ENCODE peak calls at places on chromosomes 13 and 19, in five cellular contexts. Z, U, K, R and V are unnamed samples.

GRCh38 chr13:90414691-90415596 is 932.5 kb upstream of the MIR17HG start:
- DNase-seq in R (no peak), Z (peak; percentile 81), U (no peak), K (no peak), V (no peak)

GRCh38 chr19:14375582-14376291 is 5.5 kb upstream of the ADGRE5 start:
- DNase-seq in R (no peak), K (no peak), U (peak; percentile 72), Z (peak; percentile 22), V (no peak)

GRCh38 chr13:47598340-47598911 is 402.6 kb downstream of the SUCLA2 start:
- DNase-seq in U (no peak), K (no peak), R (no peak), Z (peak; percentile 13), V (no peak)

GRCh38 chr19:29533578-29534544 is 8.1 kb downstream of the VSTM2B start:
- DNase-seq in R (no peak), K (no peak), Z (no peak), U (no peak), V (no peak)

GRCh38 chr13:102873653-102874052 is 27.8 kb downstream of the ERCC5 start:
- DNase-seq in K (no peak), R (no peak), Z (no peak), U (no peak), V (no peak)

GRCh38 chr19:2362039-2362969 is 2.2 kb downstream of the TMPRSS9 start:
- DNase-seq in U (no peak), K (no peak), R (no peak), Z (no peak), V (no peak)

GRCh38 chr19:28472843-28473242 is 740.1 kb downstream of the UQCRFS1 start:
- DNase-seq in U (no peak), Z (no peak), K (peak; percentile 17), R (no peak), V (no peak)

GRCh38 chr13:102091231-102091630 is 310.6 kb downstream of the FGF14 start:
- DNase-seq in K (no peak), R (no peak), U (peak; percentile 1), Z (no peak), V (no peak)

GRCh38 chr19:49555600-49556411 is 24.6 kb downstream of the NOSIP start:
- DNase-seq in K (peak; percentile 93), U (peak; percentile 90), R (no peak), Z (no peak), V (no peak)

GRCh38 chr13:70366720-70367119 is 258.5 kb upstream of the KLHL1 start:
- DNase-seq in R (no peak), Z (no peak), K (no peak), U (no peak), V (no peak)

GRCh38 chr13:47679391-47679790 is 321.7 kb downstream of the SUCLA2 start:
- DNase-seq in Z (peak; percentile 59), R (peak; percentile 54), U (no peak), K (no peak), V (no peak)

GRCh38 chr13:99418663-99419140 is 82.6 kb upstream of the TM9SF2 start:
- DNase-seq in R (no peak), Z (no peak), K (no peak), U (no peak), V (no peak)

GRCh38 chr19:55930996-55931515 is 1.1 kb downstream of the NLRP13 start:
- DNase-seq in U (no peak), Z (no peak), K (no peak), R (no peak), V (no peak)

DNA sequence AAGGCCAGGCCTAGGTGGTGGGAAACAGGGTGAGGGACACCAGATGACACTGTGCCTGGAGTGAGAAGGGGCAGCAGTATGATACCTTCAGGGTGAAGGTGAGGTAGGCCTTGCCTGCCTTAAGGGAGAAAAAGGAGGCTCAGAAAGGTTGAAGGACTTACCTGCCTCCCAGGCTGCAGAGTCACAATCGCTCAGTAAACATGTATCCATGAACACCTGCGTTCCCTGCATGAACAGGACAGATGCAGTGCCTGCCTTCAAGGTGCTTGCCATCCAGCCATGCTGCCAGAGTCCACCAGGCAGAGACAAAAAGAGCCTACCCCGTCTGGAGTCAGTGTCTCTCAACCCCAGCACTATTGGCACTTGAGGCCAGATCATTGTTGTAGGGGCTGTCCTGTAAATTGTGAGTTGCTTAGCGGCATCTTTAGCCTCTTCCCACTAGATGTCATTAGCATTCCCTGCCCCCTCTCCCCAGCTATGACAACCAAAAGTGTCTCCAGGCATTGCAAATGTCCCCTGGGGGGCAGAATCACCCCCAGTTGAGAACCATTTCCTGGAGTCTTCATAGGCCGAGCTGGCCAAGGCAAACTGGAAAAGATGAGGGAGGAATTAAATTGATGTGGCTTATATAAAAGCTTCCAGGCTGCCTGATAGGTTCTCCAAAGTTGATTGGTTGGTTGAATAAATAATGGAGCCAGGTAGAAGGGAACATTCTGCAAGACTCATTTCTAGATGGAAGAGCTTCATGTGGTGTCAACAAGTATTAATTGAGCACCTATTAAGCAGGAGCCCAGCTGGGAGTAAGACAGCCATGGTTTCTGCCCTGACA is 1.7 kb downstream of the MAP3K10 start:
- DNase-seq in U (no peak), R (no peak), Z (no peak), K (no peak), V (no peak)
- H3K4me3 ChIP-seq in U (no peak overlapping the region), R (no peak overlapping the region), Z (no peak overlapping the region), K (peak overlapping the region; percentile 100), V (peak overlapping the region; percentile 66)

GRCh38 chr19:4441994-4442845 is 15.4 kb downstream of the UBXN6 start:
- DNase-seq in U (no peak), R (no peak), Z (no peak), K (no peak), V (no peak)

GRCh38 chr19:4442846-4443146 is 14.8 kb downstream of the UBXN6 start:
- DNase-seq in K (no peak), Z (no peak), R (no peak), U (no peak), V (no peak)

GRCh38 chr19:4437103-4437502 is 20.5 kb downstream of the UBXN6 start:
- DNase-seq in Z (no peak), K (no peak), R (no peak), U (no peak), V (no peak)

GRCh38 chr19:4436231-4436630 is 21.4 kb downstream of the UBXN6 start:
- DNase-seq in U (no peak), Z (no peak), K (no peak), R (no peak), V (no peak)

GRCh38 chr19:4439243-4439642 is 18.4 kb downstream of the UBXN6 start:
- DNase-seq in R (no peak), U (peak; percentile 36), Z (no peak), K (no peak), V (no peak)
- H3K36me3 ChIP-seq in R (peaks cover 2% of the 10 kb centered on the region), U (no peaks in the 10 kb centered on the region), Z (peaks cover 15% of the 10 kb centered on the region), K (peaks cover 5% of the 10 kb centered on the region), V (peaks cover 3% of the 10 kb centered on the region)

DNA sequence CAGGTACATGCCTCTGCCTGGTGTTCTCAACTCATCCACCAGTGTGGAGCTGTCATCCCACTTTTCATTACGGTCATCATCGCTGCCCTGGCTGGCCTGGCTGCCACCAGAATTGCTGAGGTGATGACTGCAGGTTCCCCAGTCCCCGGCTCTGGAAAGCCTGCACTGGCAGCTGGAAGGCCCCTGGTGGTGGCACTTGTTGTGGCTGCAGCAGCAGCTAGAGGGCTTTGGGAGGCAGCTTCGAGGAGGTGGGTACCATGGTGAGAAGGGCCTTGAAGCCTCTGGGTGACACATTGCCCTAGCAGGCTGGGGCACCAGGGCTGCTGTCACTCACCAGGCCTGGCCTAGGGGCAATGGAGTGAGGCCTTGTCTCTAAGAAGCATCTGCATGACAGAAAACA is 25.3 kb upstream of the ZNF14 start:
- DNase-seq in R (no peak), Z (no peak), K (no peak), U (no peak), V (no peak)
- TF ChIP-seq CTCF in R (no peak), Z (no peak), K (no peak), U (no peak), V (no peak)

DNA sequence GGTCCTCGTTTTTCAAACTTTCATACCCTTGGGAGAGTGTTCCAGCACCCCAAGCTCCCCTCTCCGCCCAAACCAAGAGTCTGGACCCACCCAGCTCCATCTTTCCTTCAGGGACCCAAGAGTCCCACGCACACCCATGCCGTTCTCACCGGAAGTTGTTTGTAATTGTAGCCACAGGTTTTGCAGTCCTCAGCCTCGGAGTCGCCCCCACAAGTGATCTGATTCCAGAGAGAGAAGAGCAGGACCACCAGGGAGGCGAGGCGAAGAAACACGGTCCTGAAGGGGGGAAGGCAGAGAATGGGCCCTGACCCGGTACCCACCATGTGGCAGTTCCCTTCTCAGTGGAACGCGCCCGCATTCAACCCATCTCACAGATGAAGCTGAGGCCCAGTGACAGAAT is 3.4 kb upstream of the LENG1 start:
- DNase-seq in U (no peak), K (no peak), R (no peak), Z (no peak), V (no peak)
- H3K4me3 ChIP-seq in U (no peak overlapping the region), K (peak overlapping the region; percentile 30), R (no peak overlapping the region), Z (no peak overlapping the region), V (peak overlapping the region; percentile 59)

DNA sequence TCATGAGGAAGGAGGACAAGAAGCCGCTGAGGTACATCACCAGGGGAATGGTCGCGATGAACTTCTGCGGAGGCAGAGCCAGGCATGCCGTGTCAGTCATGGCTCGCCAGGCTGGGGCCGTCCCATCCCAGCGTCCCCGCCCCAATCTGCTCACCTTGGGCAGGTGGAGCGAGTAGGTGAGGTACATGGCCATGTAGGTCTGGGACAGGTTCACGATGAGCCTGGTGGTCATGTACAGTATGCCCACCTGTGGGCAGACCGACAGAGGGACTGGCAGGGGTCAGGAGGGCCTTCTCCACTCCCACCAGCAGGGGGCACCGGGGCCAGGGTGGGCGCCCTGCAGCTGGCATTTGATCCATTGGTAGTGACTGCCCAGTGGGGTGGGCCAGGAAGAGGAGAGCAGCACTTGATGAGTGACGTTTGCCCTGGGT is 8.3 kb downstream of the TEKTIP1 start:
- DNase-seq in K (no peak), R (no peak), U (no peak), Z (no peak), V (no peak)
- H3K36me3 ChIP-seq in K (peaks cover 8% of the 10 kb centered on the region), R (peaks cover 26% of the 10 kb centered on the region), U (no peaks in the 10 kb centered on the region), Z (peaks cover 32% of the 10 kb centered on the region), V (peaks cover 67% of the 10 kb centered on the region)

DNA sequence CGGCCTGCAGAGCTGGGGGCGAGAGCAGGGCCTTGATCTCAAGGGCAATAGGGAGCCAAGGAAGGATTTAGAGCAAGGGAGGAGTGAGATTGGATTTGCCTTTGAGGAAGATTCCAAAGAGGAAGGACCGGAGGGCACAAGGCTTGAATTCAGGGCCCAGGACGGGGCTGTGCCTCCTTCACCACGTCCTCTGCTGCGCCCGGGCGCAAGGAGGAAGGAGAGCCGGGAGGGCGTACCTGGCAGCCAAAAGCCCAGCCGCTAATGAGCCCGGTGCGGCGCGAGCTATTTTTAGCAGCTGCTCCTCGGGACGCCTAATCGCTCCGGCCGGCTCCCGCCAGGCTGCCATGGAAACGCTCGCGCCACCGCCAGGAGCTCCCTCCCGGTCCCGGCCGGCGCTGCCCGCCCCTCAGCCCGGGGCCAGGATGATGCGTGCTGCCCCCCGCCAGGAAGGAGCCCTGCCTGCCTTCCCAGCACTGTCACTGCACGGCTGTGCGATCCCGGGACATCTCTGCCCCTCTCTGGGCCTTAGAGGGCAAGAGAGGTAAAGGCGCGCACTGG is 31.3 kb downstream of the TINCR start:
- DNase-seq in Z (peak; percentile 33), K (peak; percentile 79), U (peak; percentile 97), R (peak; percentile 1), V (no peak)
- TF ChIP-seq CTCF in Z (no peak), K (no peak), U (no peak), R (no peak), V (no peak)

DNA sequence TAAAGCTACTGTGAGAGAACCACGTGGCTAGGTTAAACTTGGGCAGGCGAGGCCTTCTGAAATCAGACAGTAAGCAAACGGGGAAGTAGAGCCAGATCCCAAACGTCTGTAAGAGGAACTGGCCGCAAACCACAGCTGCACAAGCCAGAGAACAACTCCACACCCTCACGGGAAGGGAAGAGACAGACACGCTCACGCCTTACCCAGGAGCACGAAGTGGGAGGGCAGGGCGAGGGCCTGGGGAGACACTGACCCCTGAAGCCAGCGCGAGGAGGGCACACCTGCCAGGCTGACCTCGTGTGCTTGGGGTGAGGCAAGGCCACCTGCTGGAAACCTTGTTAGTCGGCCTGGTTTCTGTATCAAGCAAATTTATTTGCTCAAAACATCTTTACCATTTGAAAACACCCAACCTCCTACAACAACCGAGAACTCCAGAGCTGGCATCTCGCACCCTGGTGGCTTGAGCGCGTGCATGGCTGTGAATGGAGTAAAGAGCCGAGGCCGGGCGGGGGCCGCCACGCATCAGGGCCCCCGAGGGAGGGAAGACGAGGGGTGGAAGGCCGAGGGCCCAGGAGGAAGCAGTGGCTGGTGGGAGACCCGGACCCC is 7.3 kb downstream of the POLR2E start:
- DNase-seq in Z (no peak), K (no peak), R (no peak), U (no peak), V (no peak)
- H3K4me3 ChIP-seq in Z (no peak overlapping the region), K (no peak overlapping the region), R (no peak overlapping the region), U (no peak overlapping the region), V (no peak overlapping the region)